ENCODE peak calls at places on chromosomes 3 and 15, in five cellular contexts. E is ascending aorta, S is fibroblast of lung, M is gastrocnemius medialis, H is A549. V is an unnamed sample. For H3K4me1, the result is how much of the 10 kb centered on the place peaks cover.

GRCh38 chr3:185439745-185440466 is 58.9 kb downstream of the TMEM41A start:
- DNase-seq in E (no peak), S (no peak), M (no peak), H (no peak), V (no peak)

GRCh38 chr15:73573572-73573971 is 59.6 kb downstream of the NPTN start:
- DNase-seq in E (no peak), S (peak), M (no peak), H (no peak), V (no peak)

GRCh38 chr15:98525625-98526024 is 122.7 kb upstream of the IGF1R start:
- DNase-seq in E (no peak), S (peak), M (no peak), H (no peak), V (no peak)

GRCh38 chr15:97014001-97014400 is 683.5 kb downstream of the NR2F2 start:
- DNase-seq in E (no peak), S (peak), M (no peak), H (no peak), V (no peak)

GRCh38 chr3:156581954-156582353 is 27.0 kb upstream of the SSR3 start:
- DNase-seq in E (no peak), S (no peak), M (no peak), H (no peak), V (no peak)

GRCh38 chr3:142930510-142930909 is 33.0 kb downstream of the PAQR9 start:
- DNase-seq in E (no peak), S (peak), M (no peak), H (no peak), V (no peak)

GRCh38 chr3:123202451-123202850 is 708 bp downstream of the SEC22A start:
- DNase-seq in E (no peak), S (no peak), M (no peak), H (peak), V (no peak)

GRCh38 chr3:18466136-18466535 is 41.0 kb upstream of the SATB1 start:
- DNase-seq in E (no peak), S (no peak), M (no peak), H (no peak), V (no peak)

GRCh38 chr3:188911033-188911850 is 260.5 kb upstream of the TPRG1 start:
- DNase-seq in E (no peak), S (peak), M (no peak), H (no peak), V (no peak)

GRCh38 chr3:42376397-42376798 is 34.0 kb downstream of the LYZL4 start:
- DNase-seq in E (no peak), S (peak), M (peak), H (no peak), V (peak)

GRCh38 chr3:87503901-87504498 is 227.6 kb upstream of the POU1F1 start:
- DNase-seq in E (no peak), S (peak), M (no peak), H (peak), V (no peak)

GRCh38 chr3:125957674-125958510 is 11.1 kb upstream of the ROPN1B start:
- DNase-seq in E (no peak), S (no peak), M (no peak), H (no peak), V (no peak)

DNA sequence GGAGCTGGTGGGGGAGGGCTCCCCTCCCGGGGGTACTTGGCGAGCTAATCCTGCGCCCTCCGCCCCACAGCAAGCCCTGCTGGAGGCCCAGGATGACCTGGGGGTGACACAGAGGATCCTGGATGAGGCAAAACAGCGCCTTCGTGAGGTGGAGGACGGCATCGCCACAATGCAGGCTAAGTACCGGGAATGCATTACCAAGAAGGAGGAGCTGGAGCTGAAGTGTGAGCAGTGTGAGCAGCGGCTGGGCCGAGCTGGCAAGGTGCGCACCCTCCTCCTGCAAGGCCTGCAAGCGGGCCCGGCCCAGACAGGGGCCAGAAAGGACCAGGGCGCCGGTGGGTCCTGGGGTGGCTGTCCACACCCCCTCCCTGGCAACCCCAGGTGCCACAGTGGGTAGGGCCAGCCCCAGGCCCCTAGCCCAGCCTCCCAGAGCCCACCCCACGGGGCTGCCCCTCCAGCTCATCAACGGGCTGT is 56.5 kb downstream of the SEMA3G start:
- DNase-seq in E (no peak), S (no peak), M (no peak), H (no peak), V (no peak)
- TF ChIP-seq CTCF in E (no peak), S (no peak), M (no peak), H (no peak), V (no peak)

DNA sequence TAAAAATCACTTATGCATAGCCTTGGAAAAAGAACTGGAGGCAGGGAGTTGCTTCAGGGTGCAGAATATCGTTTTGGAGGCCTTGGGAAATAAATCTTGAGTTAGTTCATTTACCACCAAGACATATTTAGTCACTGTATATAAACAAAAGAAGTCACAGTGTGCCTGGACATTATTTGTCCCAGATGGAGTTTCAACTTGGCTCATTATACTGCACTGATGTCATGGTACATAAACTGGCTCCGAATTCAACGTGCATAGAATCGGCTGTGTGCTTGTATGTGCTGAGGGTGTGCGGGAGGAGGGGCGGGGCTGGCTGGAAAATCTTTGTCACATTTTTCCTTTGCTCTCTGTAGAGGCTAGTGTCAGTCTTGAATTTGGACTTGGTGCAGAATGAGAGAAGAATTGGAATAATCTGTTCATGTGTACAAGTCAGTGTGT is 86.6 kb downstream of the FNDC3B start:
- DNase-seq in E (peak), S (peak), M (peak), H (no peak), V (peak)
- H3K4me1 ChIP-seq in E (under half), S (under half), M (half or more), H (half or more), V (half or more)

GRCh38 chr15:56739964-56740640 is 6.8 kb upstream of the ZNF280D start:
- DNase-seq in E (no peak), S (no peak), M (no peak), H (no peak), V (no peak)
- TF ChIP-seq CTCF in E (no peak), S (no peak), M (no peak), H (no peak), V (no peak)

GRCh38 chr3:37986479-37987314 is 3.9 kb upstream of the VILL start:
- DNase-seq in E (peak), S (no peak), M (no peak), H (no peak), V (no peak)

GRCh38 chr3:37985637-37986320 is 4.8 kb upstream of the VILL start:
- DNase-seq in E (peak), S (peak), M (no peak), H (no peak), V (no peak)

GRCh38 chr3:37988931-37989525 is 1.6 kb upstream of the VILL start:
- DNase-seq in E (no peak), S (no peak), M (no peak), H (no peak), V (no peak)

GRCh38 chr3:37987315-37987697 is 3.3 kb upstream of the VILL start:
- DNase-seq in E (no peak), S (no peak), M (no peak), H (no peak), V (no peak)

GRCh38 chr3:37987751-37988179 is 2.8 kb upstream of the VILL start:
- DNase-seq in E (no peak), S (no peak), M (no peak), H (no peak), V (no peak)
- H3K4me1 ChIP-seq in E (under half), S (under half), M (under half), H (under half), V (under half)

DNA sequence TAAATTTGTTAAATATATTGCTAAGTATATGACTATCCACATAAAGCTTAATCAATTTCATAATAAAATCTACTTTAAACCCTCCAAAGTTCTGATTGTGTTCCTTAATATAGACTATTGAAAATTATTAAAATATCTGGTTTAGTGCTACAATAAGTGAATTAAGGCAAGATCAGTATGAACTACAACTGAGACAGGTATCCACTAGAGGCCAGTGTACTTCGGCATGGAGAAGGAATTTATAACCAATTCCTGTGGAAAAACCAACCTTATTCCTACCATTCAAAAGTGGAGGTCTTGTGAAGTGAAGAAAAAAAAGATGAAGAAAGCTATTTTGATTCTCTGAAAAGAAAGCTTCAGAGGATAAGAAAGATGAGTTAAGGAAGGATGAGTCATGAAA is 237.7 kb downstream of the SUCLG2 start:
- DNase-seq in E (no peak), S (no peak), M (no peak), H (no peak), V (no peak)
- TF ChIP-seq CTCF in E (no peak), S (no peak), M (no peak), H (no peak), V (no peak)